ENCODE peak calls at places on chromosomes 12 and 14, in five cellular contexts. One of them, this sample, is unnamed.

GRCh38 chr14:53927171-53927570 is 29.5 kb downstream of the BMP4 start:
- DNase-seq in psoas muscle: no peak
- DNase-seq in kidney: no peak
- DNase-seq in mammary epithelial cell: no peak
- DNase-seq in OCI-LY7: no peak
- DNase-seq in this sample: no peak

GRCh38 chr12:100185361-100185894 is 15.2 kb upstream of the ACTR6 start:
- DNase-seq in psoas muscle: no peak
- DNase-seq in kidney: no peak
- DNase-seq in mammary epithelial cell: no peak
- DNase-seq in OCI-LY7: no peak
- DNase-seq in this sample: peak

GRCh38 chr12:43063642-43064041 is 474.1 kb upstream of the PRICKLE1 start:
- DNase-seq in psoas muscle: peak
- DNase-seq in kidney: no peak
- DNase-seq in mammary epithelial cell: no peak
- DNase-seq in OCI-LY7: no peak
- DNase-seq in this sample: no peak

GRCh38 chr14:103904493-103905107 is 23.7 kb upstream of the TDRD9 start:
- DNase-seq in psoas muscle: no peak
- DNase-seq in kidney: peak
- DNase-seq in mammary epithelial cell: no peak
- DNase-seq in OCI-LY7: no peak
- DNase-seq in this sample: no peak

GRCh38 chr12:25958254-25959068 is at the start of gene RASSF8:
- DNase-seq in psoas muscle: peak
- DNase-seq in kidney: peak
- DNase-seq in mammary epithelial cell: peak
- DNase-seq in OCI-LY7: no peak
- DNase-seq in this sample: peak

GRCh38 chr12:89960011-89960507 is 251.4 kb upstream of the ATP2B1 start:
- DNase-seq in psoas muscle: no peak
- DNase-seq in kidney: no peak
- DNase-seq in mammary epithelial cell: peak
- DNase-seq in OCI-LY7: no peak
- DNase-seq in this sample: peak

GRCh38 chr12:106774808-106775524 is 484 bp downstream of the RIC8B start:
- DNase-seq in psoas muscle: no peak
- DNase-seq in kidney: no peak
- DNase-seq in mammary epithelial cell: no peak
- DNase-seq in OCI-LY7: no peak
- DNase-seq in this sample: peak

GRCh38 chr12:68180792-68181744 is 21.5 kb upstream of the IFNG start:
- DNase-seq in psoas muscle: peak
- DNase-seq in kidney: no peak
- DNase-seq in mammary epithelial cell: no peak
- DNase-seq in OCI-LY7: peak
- DNase-seq in this sample: peak

GRCh38 chr14:104385189-104386135 is 194.1 kb upstream of the C14orf180 start:
- DNase-seq in psoas muscle: no peak
- DNase-seq in kidney: peak
- DNase-seq in mammary epithelial cell: no peak
- DNase-seq in OCI-LY7: no peak
- DNase-seq in this sample: no peak

GRCh38 chr14:30786701-30787100 is 87.7 kb upstream of the COCH start:
- DNase-seq in psoas muscle: no peak
- DNase-seq in kidney: no peak
- DNase-seq in mammary epithelial cell: no peak
- DNase-seq in OCI-LY7: no peak
- DNase-seq in this sample: no peak

GRCh38 chr12:43758247-43758727 is 303 bp downstream of the PUS7L start:
- DNase-seq in psoas muscle: peak
- DNase-seq in kidney: peak
- DNase-seq in mammary epithelial cell: no peak
- DNase-seq in OCI-LY7: no peak
- DNase-seq in this sample: no peak

GRCh38 chr12:55743967-55744931 is 1.3 kb downstream of the GDF11 start:
- DNase-seq in psoas muscle: no peak
- DNase-seq in kidney: no peak
- DNase-seq in mammary epithelial cell: no peak
- DNase-seq in OCI-LY7: peak
- DNase-seq in this sample: no peak

GRCh38 chr14:23984891-23985607 is 3.7 kb upstream of the DHRS4L2 start:
- DNase-seq in psoas muscle: no peak
- DNase-seq in kidney: no peak
- DNase-seq in mammary epithelial cell: peak
- DNase-seq in OCI-LY7: no peak
- DNase-seq in this sample: no peak

GRCh38 chr14:103522028-103522581 is 525 bp downstream of the CKB start:
- DNase-seq in psoas muscle: peak
- DNase-seq in kidney: peak
- DNase-seq in mammary epithelial cell: no peak
- DNase-seq in OCI-LY7: no peak
- DNase-seq in this sample: no peak

GRCh38 chr12:126389215-126389841 is 1324.1 kb downstream of the AACS start:
- DNase-seq in psoas muscle: no peak
- DNase-seq in kidney: no peak
- DNase-seq in mammary epithelial cell: no peak
- DNase-seq in OCI-LY7: no peak
- DNase-seq in this sample: no peak

GRCh38 chr14:45251912-45252311 is 1.1 kb downstream of the MIS18BP1 start:
- DNase-seq in psoas muscle: no peak
- DNase-seq in kidney: no peak
- DNase-seq in mammary epithelial cell: peak
- DNase-seq in OCI-LY7: peak
- DNase-seq in this sample: peak

GRCh38 chr14:104202259-104203070 is 64.1 kb downstream of the KIF26A start:
- DNase-seq in psoas muscle: no peak
- DNase-seq in kidney: no peak
- DNase-seq in mammary epithelial cell: no peak
- DNase-seq in OCI-LY7: no peak
- DNase-seq in this sample: no peak

GRCh38 chr14:51884086-51884927 is 23.9 kb downstream of the GNG2 start:
- DNase-seq in psoas muscle: no peak
- DNase-seq in kidney: no peak
- DNase-seq in mammary epithelial cell: no peak
- DNase-seq in OCI-LY7: no peak
- DNase-seq in this sample: no peak

GRCh38 chr14:49051328-49052060 is 534.7 kb downstream of the RPS29 start:
- DNase-seq in psoas muscle: no peak
- DNase-seq in kidney: no peak
- DNase-seq in mammary epithelial cell: no peak
- DNase-seq in OCI-LY7: no peak
- DNase-seq in this sample: no peak

GRCh38 chr12:26156201-26156871 is 31.5 kb upstream of the BHLHE41 start:
- DNase-seq in psoas muscle: no peak
- DNase-seq in kidney: no peak
- DNase-seq in mammary epithelial cell: no peak
- DNase-seq in OCI-LY7: peak
- DNase-seq in this sample: peak

GRCh38 chr14:91125801-91126200 is 11.9 kb downstream of the DGLUCY start:
- DNase-seq in psoas muscle: no peak
- DNase-seq in kidney: no peak
- DNase-seq in mammary epithelial cell: no peak
- DNase-seq in OCI-LY7: no peak
- DNase-seq in this sample: no peak

GRCh38 chr12:15605886-15606590 is 183.2 kb downstream of the EPS8 start:
- DNase-seq in psoas muscle: no peak
- DNase-seq in kidney: no peak
- DNase-seq in mammary epithelial cell: no peak
- DNase-seq in OCI-LY7: no peak
- DNase-seq in this sample: no peak

GRCh38 chr12:85814116-85814515 is 22.1 kb downstream of the RASSF9 start:
- DNase-seq in psoas muscle: no peak
- DNase-seq in kidney: no peak
- DNase-seq in mammary epithelial cell: no peak
- DNase-seq in OCI-LY7: no peak
- DNase-seq in this sample: no peak

GRCh38 chr12:122651520-122652224 is 51.5 kb downstream of the HCAR2 start:
- DNase-seq in psoas muscle: no peak
- DNase-seq in kidney: no peak
- DNase-seq in mammary epithelial cell: no peak
- DNase-seq in OCI-LY7: no peak
- DNase-seq in this sample: no peak

GRCh38 chr12:56151672-56152131 is 685 bp upstream of the MYL6B start:
- DNase-seq in psoas muscle: peak
- DNase-seq in kidney: peak
- DNase-seq in mammary epithelial cell: peak
- DNase-seq in OCI-LY7: peak
- DNase-seq in this sample: peak

GRCh38 chr14:92475451-92476187 is 38.0 kb upstream of the RIN3 start:
- DNase-seq in psoas muscle: peak
- DNase-seq in kidney: peak
- DNase-seq in mammary epithelial cell: no peak
- DNase-seq in OCI-LY7: no peak
- DNase-seq in this sample: no peak

GRCh38 chr12:7110661-7111060 is 1.6 kb upstream of the C1RL start:
- DNase-seq in psoas muscle: no peak
- DNase-seq in kidney: peak
- DNase-seq in mammary epithelial cell: no peak
- DNase-seq in OCI-LY7: no peak
- DNase-seq in this sample: no peak
- TF ChIP-seq CTCF in psoas muscle: no peak
- TF ChIP-seq CTCF in kidney: no peak
- TF ChIP-seq CTCF in mammary epithelial cell: no peak
- TF ChIP-seq CTCF in OCI-LY7: no peak
- TF ChIP-seq CTCF in this sample: no peak

DNA sequence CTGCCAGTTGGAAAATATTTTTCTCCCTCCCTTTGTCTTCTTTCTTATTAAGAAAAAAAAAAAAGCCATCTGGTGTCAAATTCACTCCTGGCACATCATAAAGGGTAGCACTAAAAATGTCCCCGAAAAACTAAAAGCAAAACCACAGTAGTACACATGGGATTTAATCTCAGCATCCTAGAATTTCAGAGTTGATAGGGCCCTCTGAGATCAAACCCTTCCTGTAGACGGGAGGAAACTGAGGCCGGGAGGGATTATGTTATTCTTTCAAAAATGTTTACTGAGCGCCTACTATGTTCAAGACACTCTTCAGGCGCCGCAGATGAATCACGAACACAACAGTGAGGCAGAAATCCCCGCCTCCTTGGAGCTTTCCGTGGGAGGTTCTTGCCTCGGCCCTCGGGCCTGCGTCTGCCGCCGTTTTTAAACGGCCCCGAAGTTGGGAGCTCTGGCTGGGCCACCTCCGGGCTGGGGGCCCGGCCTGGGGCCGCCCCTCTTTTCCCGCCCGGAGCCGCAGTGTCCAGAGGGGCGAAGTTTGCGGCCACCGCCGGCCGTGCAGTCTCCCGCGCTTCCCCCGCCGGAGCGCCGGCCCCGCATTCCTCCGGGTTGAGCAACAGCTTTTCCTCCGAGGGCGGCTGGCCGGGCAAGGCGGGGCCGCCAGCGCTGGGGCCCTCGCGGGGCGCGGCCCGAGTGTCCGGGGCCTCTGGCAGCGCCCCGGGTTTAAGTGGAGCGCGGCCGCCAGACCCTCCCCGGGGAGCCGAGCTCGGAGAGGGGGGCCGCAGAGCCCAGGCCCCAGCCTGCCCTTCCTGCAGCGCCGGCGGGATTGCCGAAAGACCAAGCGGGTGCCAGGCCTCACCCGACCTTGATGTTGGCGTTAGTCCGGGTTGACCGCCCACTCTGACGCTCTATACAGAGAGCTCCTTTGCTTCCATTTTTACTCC is 18.6 kb upstream of the CTDSP2 start:
- DNase-seq in psoas muscle: peak
- DNase-seq in kidney: peak
- DNase-seq in mammary epithelial cell: peak
- DNase-seq in OCI-LY7: no peak
- DNase-seq in this sample: peak
- H3K4me3 ChIP-seq in psoas muscle: peak
- H3K4me3 ChIP-seq in kidney: peak
- H3K4me3 ChIP-seq in mammary epithelial cell: peak
- H3K4me3 ChIP-seq in OCI-LY7: peak
- H3K4me3 ChIP-seq in this sample: peak

DNA sequence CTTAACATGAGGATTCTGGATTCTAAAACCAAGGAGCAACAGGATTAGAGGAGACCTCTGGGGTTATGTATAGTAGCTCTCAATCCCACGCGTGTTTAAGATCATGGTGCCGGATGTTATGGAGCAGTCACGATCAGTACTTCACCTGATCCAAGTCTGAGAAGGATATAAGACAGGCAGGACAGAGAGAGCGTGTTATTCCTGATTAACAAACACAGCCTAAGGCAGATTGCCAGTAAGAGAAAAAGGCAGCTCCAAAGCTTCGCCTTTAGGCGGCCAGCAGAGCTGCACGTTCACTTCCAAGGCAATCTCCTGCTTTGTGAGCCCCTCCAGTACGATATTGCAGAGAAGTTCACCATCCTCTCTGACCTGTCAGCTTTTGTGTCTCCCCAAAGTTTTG is 5.5 kb downstream of the SETD3 start:
- DNase-seq in psoas muscle: no peak
- DNase-seq in kidney: no peak
- DNase-seq in mammary epithelial cell: no peak
- DNase-seq in OCI-LY7: no peak
- DNase-seq in this sample: no peak
- TF ChIP-seq CTCF in psoas muscle: no peak
- TF ChIP-seq CTCF in kidney: peak
- TF ChIP-seq CTCF in mammary epithelial cell: no peak
- TF ChIP-seq CTCF in OCI-LY7: no peak
- TF ChIP-seq CTCF in this sample: no peak

GRCh38 chr12:12719496-12719895 is 2.3 kb downstream of the CDKN1B start:
- DNase-seq in psoas muscle: no peak
- DNase-seq in kidney: no peak
- DNase-seq in mammary epithelial cell: peak
- DNase-seq in OCI-LY7: peak
- DNase-seq in this sample: peak

GRCh38 chr12:12720052-12720451 is 2.9 kb downstream of the CDKN1B start:
- DNase-seq in psoas muscle: no peak
- DNase-seq in kidney: no peak
- DNase-seq in mammary epithelial cell: peak
- DNase-seq in OCI-LY7: no peak
- DNase-seq in this sample: no peak

GRCh38 chr12:12722351-12723146 is 5.4 kb downstream of the CDKN1B start:
- DNase-seq in psoas muscle: no peak
- DNase-seq in kidney: no peak
- DNase-seq in mammary epithelial cell: peak
- DNase-seq in OCI-LY7: peak
- DNase-seq in this sample: peak

GRCh38 chr12:12721251-12721689 is 4.1 kb downstream of the CDKN1B start:
- DNase-seq in psoas muscle: no peak
- DNase-seq in kidney: no peak
- DNase-seq in mammary epithelial cell: no peak
- DNase-seq in OCI-LY7: peak
- DNase-seq in this sample: no peak

DNA sequence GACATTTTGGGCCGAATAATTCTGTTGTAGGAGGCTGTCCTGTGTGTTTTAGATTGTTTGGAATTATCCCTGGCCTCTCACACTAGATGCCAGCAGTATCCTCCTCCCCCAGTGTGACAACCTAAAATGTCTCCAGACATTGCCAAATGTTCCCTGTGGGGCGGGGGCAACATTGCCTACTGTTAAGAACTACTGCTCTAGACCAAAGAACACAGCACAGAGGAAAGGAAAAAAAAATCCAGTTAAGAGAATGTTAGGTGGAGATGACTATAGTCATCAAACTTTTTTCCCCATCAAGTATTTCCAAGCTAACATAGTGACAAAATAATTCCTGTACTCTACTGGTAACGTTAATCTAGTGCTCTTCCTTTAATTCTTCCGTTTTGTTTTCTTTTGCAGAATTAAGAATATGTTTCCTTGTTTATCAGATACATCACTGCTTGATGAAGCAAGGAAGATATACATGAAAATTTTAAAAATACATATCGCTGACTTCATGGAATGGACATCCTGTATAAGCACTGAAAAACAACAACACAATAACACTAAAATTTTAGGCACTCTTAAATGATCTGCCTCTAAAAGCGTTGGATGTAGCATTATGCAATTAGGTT is 3.6 kb downstream of the CDKN1B start:
- DNase-seq in psoas muscle: no peak
- DNase-seq in kidney: no peak
- DNase-seq in mammary epithelial cell: peak
- DNase-seq in OCI-LY7: no peak
- DNase-seq in this sample: no peak
- H3K4me3 ChIP-seq in psoas muscle: peak
- H3K4me3 ChIP-seq in kidney: no peak
- H3K4me3 ChIP-seq in mammary epithelial cell: peak
- H3K4me3 ChIP-seq in OCI-LY7: peak
- H3K4me3 ChIP-seq in this sample: peak

This sample was measured in GM12865.